ENCODE peak calls at places on chromosomes 4 and X, in ten cellular contexts. K is hepatocyte, X is fibroblast of mammary gland, J is AG10803, W is epithelial cell of esophagus, G is psoas muscle, Z is astrocyte, P is cardiac muscle cell, N is BE2C, Q is upper lobe of left lung. H is an unnamed sample.

GRCh38 chrX:1075156-1075555 is 137.3 kb downstream of the CRLF2 start:
- DNase-seq in G (no peak), J (no peak), N (no peak), K (no peak), Q (no peak), W (no peak), X (no peak), P (no peak), Z (no peak), H (no peak)

GRCh38 chr4:15779336-15779735 is 1.2 kb downstream of the CD38 start:
- DNase-seq in Q (no peak), P (peak), Z (peak), N (peak), W (peak), K (peak), G (peak), X (peak), J (peak), H (peak)

GRCh38 chr4:140928880-140929279 is 172.7 kb upstream of the TBC1D9 start:
- DNase-seq in X (peak), P (no peak), Z (peak), Q (no peak), J (peak), N (peak), W (peak), K (no peak), G (no peak), H (no peak)

GRCh38 chrX:112874140-112874539 is 33.5 kb upstream of the AMOT start:
- DNase-seq in P (no peak), G (no peak), N (no peak), X (peak), Q (no peak), K (no peak), J (peak), Z (no peak), W (peak), H (no peak)

GRCh38 chrX:47232803-47233332 is at the start of gene USP11:
- DNase-seq in Q (peak), X (peak), W (no peak), K (peak), P (peak), G (peak), N (peak), Z (peak), J (peak), H (peak)

GRCh38 chr4:67035501-67035900 is 509.8 kb downstream of the CENPC start:
- DNase-seq in J (no peak), Z (peak), N (no peak), X (peak), P (no peak), Q (no peak), K (no peak), G (no peak), W (peak), H (no peak)

GRCh38 chrX:97109730-97110129 is 226.0 kb downstream of the RPA4 start:
- DNase-seq in G (no peak), J (no peak), W (peak), X (no peak), Z (no peak), K (no peak), Q (no peak), P (no peak), N (no peak), H (no peak)

GRCh38 chr4:38128478-38129451 is 168.6 kb downstream of the PTTG2 start:
- DNase-seq in P (no peak), J (peak), X (peak), W (peak), Z (peak), K (no peak), Q (no peak), G (no peak), N (no peak), H (peak)

GRCh38 chr4:109648266-109648996 is 54.8 kb downstream of the CASP6 start:
- DNase-seq in X (no peak), W (peak), J (no peak), Q (no peak), Z (no peak), P (no peak), N (no peak), K (no peak), G (no peak), H (no peak)

GRCh38 chr4:127352220-127352619 is 280.5 kb upstream of the INTU start:
- DNase-seq in W (no peak), G (no peak), J (no peak), X (peak), Q (no peak), P (no peak), N (no peak), K (no peak), Z (no peak), H (no peak)

GRCh38 chrX:131572372-131573014 is 28.6 kb downstream of the OR13H1 start:
- DNase-seq in Z (peak), W (no peak), X (no peak), N (no peak), Q (no peak), K (peak), P (no peak), G (no peak), J (no peak), H (no peak)

GRCh38 chrX:155070975-155071693 is at the start of the genes BRCC3, CMC4 and MTCP1:
- DNase-seq in Z (peak), P (peak), N (peak), J (peak), K (peak), Q (peak), W (peak), X (peak), G (peak), H (peak)

GRCh38 chr4:56424697-56425514 is 10.5 kb downstream of the PPAT start:
- DNase-seq in J (peak), K (peak), Z (no peak), W (peak), Q (no peak), X (peak), G (no peak), P (peak), N (peak), H (no peak)

GRCh38 chrX:51614353-51614752 is 4.4 kb downstream of the CENPVL3 start:
- DNase-seq in P (peak), X (peak), K (peak), Q (no peak), W (peak), J (peak), N (peak), Z (peak), G (no peak), H (no peak)

GRCh38 chr4:94791701-94792100 is 33.9 kb downstream of the BMPR1B start:
- DNase-seq in W (no peak), N (no peak), X (no peak), Z (no peak), G (no peak), K (no peak), P (no peak), Q (no peak), J (no peak), H (no peak)

GRCh38 chr4:143986173-143986572 is 33.0 kb downstream of the GYPB start:
- DNase-seq in W (no peak), P (no peak), G (no peak), Z (no peak), J (no peak), Q (no peak), X (no peak), K (no peak), N (no peak), H (no peak)

GRCh38 chrX:25853002-25853479 is 285.1 kb upstream of the MAGEB18 start:
- DNase-seq in K (no peak), P (no peak), G (no peak), N (no peak), Q (no peak), Z (no peak), X (no peak), J (no peak), W (no peak), H (no peak)

GRCh38 chr4:19051751-19052296 is 1030.3 kb upstream of the LCORL start:
- DNase-seq in X (no peak), P (no peak), W (no peak), K (no peak), N (no peak), G (no peak), J (no peak), Q (no peak), Z (no peak), H (no peak)

GRCh38 chrX:56733459-56734046 is 4.5 kb downstream of the NBDY start:
- DNase-seq in G (no peak), Z (no peak), N (peak), P (peak), J (peak), Q (no peak), K (peak), W (peak), X (peak), H (no peak)

GRCh38 chrX:45421806-45422205 is 221.1 kb upstream of the DIPK2B start:
- DNase-seq in W (no peak), N (no peak), X (peak), Q (no peak), J (no peak), K (no peak), G (no peak), Z (no peak), P (no peak), H (no peak)

GRCh38 chr4:108881190-108881589 is 118.3 kb upstream of the ETNPPL start:
- DNase-seq in J (peak), N (no peak), W (peak), G (no peak), X (peak), K (no peak), P (no peak), Q (no peak), Z (peak), H (no peak)

GRCh38 chr4:8727131-8727530 is 134.6 kb downstream of the CPZ start:
- DNase-seq in P (no peak), N (no peak), X (no peak), G (peak), K (no peak), W (no peak), Q (no peak), Z (no peak), J (no peak), H (peak)

GRCh38 chr4:3352505-3352904 is 59.7 kb downstream of the RGS12 start:
- DNase-seq in P (no peak), W (no peak), X (no peak), J (no peak), N (no peak), Q (no peak), G (no peak), Z (no peak), K (no peak), H (no peak)

GRCh38 chr4:16075061-16075460 is 8.8 kb downstream of the PROM1 start:
- DNase-seq in K (no peak), X (no peak), G (no peak), P (no peak), N (no peak), Q (no peak), Z (peak), J (no peak), W (no peak), H (no peak)

GRCh38 chr4:6066191-6066590 is 48.0 kb upstream of the C4orf50 start:
- DNase-seq in Q (no peak), X (no peak), J (no peak), W (no peak), G (no peak), K (no peak), P (no peak), N (no peak), Z (no peak), H (no peak)

GRCh38 chr4:151641167-151641566 is 119.6 kb downstream of the GATB start:
- DNase-seq in J (peak), Q (no peak), K (no peak), G (no peak), N (no peak), X (peak), W (peak), Z (peak), P (no peak), H (no peak)

GRCh38 chrX:130347336-130347735 is 7.6 kb downstream of the SLC25A14 start:
- DNase-seq in G (no peak), Z (peak), Q (no peak), K (no peak), W (no peak), N (no peak), X (no peak), P (no peak), J (peak), H (no peak)

GRCh38 chrX:40117715-40118285 is 20.0 kb upstream of the BCOR start:
- DNase-seq in X (no peak), G (no peak), J (no peak), P (no peak), N (no peak), K (no peak), W (no peak), Z (no peak), Q (no peak), H (no peak)

GRCh38 chrX:38061335-38061734 is 55.0 kb downstream of the SYTL5 start:
- DNase-seq in K (peak), J (peak), Q (no peak), N (no peak), P (no peak), W (peak), X (peak), G (no peak), Z (peak), H (no peak)

GRCh38 chr4:110472583-110473329 is 3.2 kb upstream of the ENPEP start:
- DNase-seq in P (peak), K (no peak), X (no peak), W (peak), J (no peak), Q (no peak), Z (no peak), N (no peak), G (no peak), H (no peak)

GRCh38 chr4:128835498-128836222 is 26.2 kb downstream of the JADE1 start:
- DNase-seq in P (no peak), G (peak), J (no peak), K (no peak), Z (no peak), X (peak), Q (peak), W (no peak), N (no peak), H (peak)

GRCh38 chr4:7974425-7974824 is 34.8 kb upstream of the AFAP1 start:
- DNase-seq in G (no peak), J (no peak), P (no peak), Z (no peak), Q (no peak), X (no peak), N (no peak), W (no peak), K (no peak), H (no peak)

GRCh38 chr4:112967109-112967508 is 82.3 kb upstream of the ANK2 start:
- DNase-seq in G (no peak), K (no peak), W (no peak), Z (no peak), Q (no peak), P (no peak), X (no peak), N (no peak), J (no peak), H (no peak)

GRCh38 chrX:24426340-24426913 is 38.7 kb upstream of the PDK3 start:
- DNase-seq in W (peak), X (peak), Z (no peak), N (no peak), Q (no peak), K (no peak), P (no peak), J (no peak), G (no peak), H (peak)

GRCh38 chr4:145097331-145097820 is 620 bp downstream of the ANAPC10 start:
- DNase-seq in W (peak), P (no peak), Z (no peak), G (no peak), N (no peak), Q (no peak), K (no peak), J (no peak), X (no peak), H (no peak)

GRCh38 chr4:147546341-147546740 is 65.4 kb downstream of the EDNRA start:
- DNase-seq in P (no peak), K (no peak), Z (peak), N (no peak), Q (no peak), J (peak), W (peak), G (no peak), X (peak), H (no peak)

GRCh38 chr4:108838451-108838850 is 75.6 kb upstream of the ETNPPL start:
- DNase-seq in Q (no peak), N (no peak), G (no peak), W (no peak), P (no peak), K (no peak), X (no peak), J (no peak), Z (no peak), H (no peak)

GRCh38 chrX:151082077-151082948 is 94.1 kb upstream of the GPR50 start:
- DNase-seq in W (peak), K (peak), P (peak), Z (peak), J (peak), X (peak), Q (peak), N (peak), G (peak), H (peak)

GRCh38 chr4:61462451-61463326 is 262.6 kb downstream of the ADGRL3 start:
- DNase-seq in Z (peak), X (peak), P (no peak), Q (no peak), W (peak), G (no peak), J (no peak), N (no peak), K (no peak), H (no peak)

GRCh38 chrX:110414679-110415439 is 56.2 kb downstream of the RTL9 start:
- DNase-seq in W (no peak), Z (peak), P (no peak), K (no peak), G (no peak), J (peak), X (peak), N (no peak), Q (no peak), H (no peak)

GRCh38 chrX:110414273-110414672 is 55.6 kb downstream of the RTL9 start:
- DNase-seq in G (no peak), N (no peak), X (no peak), Z (no peak), J (no peak), P (no peak), W (no peak), Q (no peak), K (no peak), H (no peak)

GRCh38 chrX:110413727-110414124 is 55.1 kb downstream of the RTL9 start:
- DNase-seq in P (no peak), G (no peak), Z (no peak), X (no peak), K (no peak), W (no peak), J (no peak), Q (no peak), N (no peak), H (no peak)

GRCh38 chrX:110415440-110416167 is 57.0 kb downstream of the RTL9 start:
- DNase-seq in X (peak), W (peak), P (no peak), J (no peak), G (no peak), N (no peak), Z (peak), K (no peak), Q (no peak), H (no peak)

GRCh38 chrX:110412971-110413726 is 54.5 kb downstream of the RTL9 start:
- DNase-seq in P (peak), N (peak), Z (no peak), Q (no peak), K (peak), J (no peak), W (peak), G (peak), X (peak), H (peak)
- H3K4me3 ChIP-seq in P (no peak), N (peak), Z (no peak), Q (no peak), K (no peak), J (no peak), W (no peak), G (peak), X (no peak), H (no peak)

GRCh38 chr4:182560358-182560757 is 317.2 kb downstream of the TENM3 start:
- DNase-seq in Z (peak), P (no peak), J (peak), W (no peak), Q (no peak), N (peak), K (peak), G (no peak), X (no peak), H (no peak)
- TF ChIP-seq CTCF in Z (peak), P (no peak), J (peak), W (no peak), Q (no peak), N (peak), K (peak), G (no peak), X (no peak), H (no peak)

GRCh38 chr4:17760602-17761001 is 20.8 kb downstream of the FAM184B start:
- DNase-seq in W (no peak), X (no peak), N (no peak), K (no peak), Z (no peak), Q (no peak), J (no peak), P (no peak), G (no peak), H (no peak)
- H3K4me3 ChIP-seq in W (no peak), X (no peak), N (no peak), K (no peak), Z (no peak), Q (no peak), J (no peak), P (no peak), G (no peak), H (no peak)

DNA sequence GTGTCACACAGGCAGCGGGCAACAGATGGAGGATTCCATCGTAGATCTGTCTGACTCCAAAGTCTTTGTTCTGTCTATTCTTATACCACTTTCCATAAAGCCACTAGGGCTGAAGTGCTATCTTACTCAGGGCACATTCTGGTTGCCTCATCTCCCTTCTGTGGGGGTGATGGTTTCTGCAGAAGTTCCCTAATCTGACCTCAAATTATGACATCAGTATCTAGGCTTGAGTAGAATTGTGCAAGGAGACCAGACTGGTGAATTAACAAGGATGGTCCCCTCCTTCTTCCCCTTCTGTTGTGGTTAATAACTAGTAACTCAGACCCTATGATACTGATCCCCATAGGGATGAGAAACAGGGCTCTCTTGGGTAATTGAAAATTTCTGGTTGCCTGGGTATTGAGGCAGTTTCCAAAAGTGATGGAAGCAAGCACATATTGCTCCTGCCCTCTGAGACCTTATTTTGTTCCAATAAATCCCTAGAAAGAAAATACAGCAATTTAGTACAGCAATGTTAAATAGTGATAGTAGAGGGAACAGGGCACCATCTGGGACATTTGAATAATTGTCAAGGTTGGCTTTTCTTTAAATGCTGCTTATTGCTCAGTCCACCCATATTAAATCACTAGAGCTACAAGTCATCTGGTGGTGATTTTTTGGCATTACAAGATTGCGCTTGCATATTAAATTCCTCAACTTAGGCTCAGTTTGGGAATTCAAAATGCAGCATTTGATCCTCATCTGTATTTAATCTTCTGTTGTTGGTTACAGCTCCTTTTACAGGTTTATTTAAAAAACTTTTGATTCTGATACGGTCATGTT is 57.3 kb upstream of the AP1S2 start:
- DNase-seq in N (no peak), J (peak), G (no peak), Z (no peak), X (peak), Q (no peak), P (no peak), K (no peak), W (no peak), H (no peak)
- TF ChIP-seq CTCF in N (no peak), J (no peak), G (no peak), Z (no peak), X (no peak), Q (no peak), P (no peak), K (no peak), W (no peak), H (no peak)

GRCh38 chr4:116636917-116637316 is 448.5 kb downstream of the TRAM1L1 start:
- DNase-seq in Z (no peak), K (no peak), X (no peak), G (no peak), W (no peak), J (no peak), Q (no peak), P (no peak), N (no peak), H (no peak)

GRCh38 chr4:116628598-116628997 is 456.8 kb downstream of the TRAM1L1 start:
- DNase-seq in Q (no peak), W (no peak), Z (no peak), K (no peak), X (no peak), P (no peak), N (no peak), J (no peak), G (no peak), H (no peak)

GRCh38 chr4:116632269-116632668 is 453.1 kb downstream of the TRAM1L1 start:
- DNase-seq in W (no peak), Q (no peak), N (no peak), Z (no peak), X (no peak), J (no peak), K (no peak), G (no peak), P (no peak), H (no peak)
- H3K4me3 ChIP-seq in W (no peak), Q (no peak), N (no peak), Z (no peak), X (no peak), J (no peak), K (no peak), G (no peak), P (no peak), H (no peak)

GRCh38 chrX:102697506-102697905 is 14.7 kb upstream of the GPRASP2 start:
- DNase-seq in Z (peak), K (no peak), P (no peak), G (no peak), J (peak), W (no peak), Q (no peak), X (peak), N (no peak), H (no peak)
- TF ChIP-seq CTCF in Z (no peak), K (no peak), P (no peak), G (no peak), J (no peak), W (no peak), Q (no peak), X (no peak), N (no peak), H (no peak)

DNA sequence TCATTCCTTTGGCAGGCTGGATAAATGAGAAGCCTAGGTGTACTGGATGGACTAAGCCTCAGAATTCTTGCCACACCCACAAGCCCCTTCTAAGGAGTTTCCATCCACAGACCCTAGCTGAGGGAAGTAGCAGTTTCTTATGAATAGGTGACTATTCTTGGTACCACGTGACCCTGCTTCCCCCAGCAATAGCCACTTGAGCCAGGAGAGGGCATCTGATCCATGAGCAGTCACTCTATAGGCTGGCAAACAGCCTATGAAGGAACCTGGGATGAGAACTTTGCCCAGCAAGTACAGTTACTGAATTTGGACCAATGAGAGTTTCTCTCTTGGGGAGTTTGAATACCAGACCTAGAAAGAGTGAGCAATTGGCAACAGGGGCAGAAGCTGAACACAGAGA is 84.0 kb downstream of the RTL9 start:
- DNase-seq in N (peak), K (peak), Q (no peak), X (peak), Z (peak), P (peak), J (peak), W (peak), G (no peak), H (no peak)
- H3K4me3 ChIP-seq in N (no peak), K (no peak), Q (no peak), X (no peak), Z (no peak), P (no peak), J (no peak), W (no peak), G (no peak), H (no peak)

H was measured in lower leg skin.